ENCODE peak calls at places on chromosomes 3 and 15, in seven cellular contexts. S, T, Z, H, G, W and M are unnamed samples.
A peak's percentile ranks its signal among the peaks of the same experiment; 100 is the strongest.

GRCh38 chr3:45552773-45553371 is 41.7 kb upstream of the LIMD1 start:
- DNase-seq in H (no peak), G (no peak), T (no peak), S (no peak), Z (no peak), W (no peak), M (no peak)

GRCh38 chr15:96477227-96477626 is 146.7 kb downstream of the NR2F2 start:
- DNase-seq in G (no peak), Z (no peak), H (no peak), T (no peak), W (no peak), S (no peak), M (no peak)

GRCh38 chr15:67941643-67942315 is 101.9 kb upstream of the RNU6-1 start:
- DNase-seq in H (peak; percentile 70), S (no peak), T (no peak), Z (no peak), G (no peak), W (no peak), M (no peak)

GRCh38 chr3:45112939-45113338 is 33.2 kb downstream of the CDCP1 start:
- DNase-seq in S (no peak), W (no peak), G (peak; percentile 78), T (no peak), H (no peak), Z (peak; percentile 3), M (no peak)

GRCh38 chr3:50472958-50473357 is 30.5 kb downstream of the CACNA2D2 start:
- DNase-seq in H (no peak), W (no peak), T (no peak), S (no peak), G (no peak), Z (no peak), M (no peak)

GRCh38 chr15:71790081-71790480 is 20.3 kb upstream of the NR2E3 start:
- DNase-seq in H (peak; percentile 78), W (no peak), T (no peak), Z (no peak), G (no peak), S (peak; percentile 48), M (no peak)

GRCh38 chr3:148315756-148316155 is 381.9 kb upstream of the AGTR1 start:
- DNase-seq in T (no peak), G (no peak), W (no peak), Z (no peak), S (peak; percentile 2), H (no peak), M (no peak)

GRCh38 chr3:170117134-170117533 is 64.4 kb downstream of the PHC3 start:
- DNase-seq in H (peak; percentile 16), Z (no peak), G (no peak), T (no peak), S (peak; percentile 14), W (no peak), M (no peak)

GRCh38 chr15:80967451-80967850 is 22.2 kb downstream of the MESD start:
- DNase-seq in G (no peak), S (peak; percentile 24), Z (no peak), H (no peak), T (no peak), W (no peak), M (no peak)

GRCh38 chr3:87900061-87900460 is 158.7 kb downstream of the CGGBP1 start:
- DNase-seq in T (no peak), Z (no peak), S (no peak), G (no peak), H (no peak), W (no peak), M (no peak)

GRCh38 chr3:13067778-13068177 is 5.5 kb downstream of the IQSEC1 start:
- DNase-seq in H (no peak), T (no peak), S (no peak), G (no peak), W (no peak), Z (no peak), M (no peak)

GRCh38 chr3:29533992-29534391 is 253.1 kb downstream of the RBMS3 start:
- DNase-seq in W (no peak), Z (no peak), T (no peak), G (no peak), S (no peak), H (no peak), M (no peak)

GRCh38 chr3:16888785-16889607 is 4.2 kb downstream of the PLCL2 start:
- DNase-seq in G (no peak), S (no peak), Z (no peak), W (no peak), H (no peak), T (no peak), M (no peak)

GRCh38 chr15:27767918-27768640 is 331.0 kb downstream of the OCA2 start:
- DNase-seq in S (no peak), T (no peak), G (no peak), Z (no peak), H (no peak), W (no peak), M (no peak)

GRCh38 chr3:168162172-168162571 is 66.4 kb upstream of the GOLIM4 start:
- DNase-seq in S (no peak), W (no peak), Z (no peak), H (peak; percentile 3), G (no peak), T (no peak), M (no peak)

GRCh38 chr3:23479615-23480323 is 276.6 kb downstream of the UBE2E2 start:
- DNase-seq in T (no peak), Z (no peak), G (no peak), H (no peak), S (no peak), W (no peak), M (no peak)

GRCh38 chr3:13420051-13420816 is at the start of gene NUP210:
- DNase-seq in G (no peak), Z (peak; percentile 35), W (peak; percentile 59), H (no peak), T (peak; percentile 48), S (no peak), M (no peak)

GRCh38 chr3:122312826-122313225 is 12.2 kb upstream of the CSTA start:
- DNase-seq in T (no peak), H (peak; percentile 53), Z (peak; percentile 24), W (no peak), S (no peak), G (no peak), M (no peak)

GRCh38 chr3:45095916-45096526 is 50.2 kb downstream of the CDCP1 start:
- DNase-seq in W (no peak), H (no peak), G (no peak), T (no peak), Z (peak; percentile 31), S (no peak), M (no peak)

GRCh38 chr15:56893349-56893678 is 25.1 kb upstream of the TCF12 start:
- DNase-seq in H (no peak), G (no peak), Z (no peak), T (no peak), S (no peak), W (no peak), M (no peak)

GRCh38 chr15:56891852-56892251 is 26.6 kb upstream of the TCF12 start:
- DNase-seq in S (no peak), G (no peak), T (no peak), W (no peak), H (no peak), Z (no peak), M (no peak)

GRCh38 chr15:56890038-56890437 is 28.4 kb upstream of the TCF12 start:
- DNase-seq in Z (no peak), H (no peak), W (no peak), S (no peak), T (no peak), G (no peak), M (no peak)

GRCh38 chr15:56892651-56893348 is 25.6 kb upstream of the TCF12 start:
- DNase-seq in G (no peak), S (no peak), W (no peak), H (no peak), Z (no peak), T (no peak), M (no peak)

GRCh38 chr15:56894601-56895000 is 23.8 kb upstream of the TCF12 start:
- DNase-seq in S (no peak), Z (no peak), G (no peak), T (no peak), W (no peak), H (no peak), M (no peak)
- TF ChIP-seq CTCF in S (no peak), Z (no peak), G (no peak), T (no peak), W (no peak), H (no peak), M (no peak)

DNA sequence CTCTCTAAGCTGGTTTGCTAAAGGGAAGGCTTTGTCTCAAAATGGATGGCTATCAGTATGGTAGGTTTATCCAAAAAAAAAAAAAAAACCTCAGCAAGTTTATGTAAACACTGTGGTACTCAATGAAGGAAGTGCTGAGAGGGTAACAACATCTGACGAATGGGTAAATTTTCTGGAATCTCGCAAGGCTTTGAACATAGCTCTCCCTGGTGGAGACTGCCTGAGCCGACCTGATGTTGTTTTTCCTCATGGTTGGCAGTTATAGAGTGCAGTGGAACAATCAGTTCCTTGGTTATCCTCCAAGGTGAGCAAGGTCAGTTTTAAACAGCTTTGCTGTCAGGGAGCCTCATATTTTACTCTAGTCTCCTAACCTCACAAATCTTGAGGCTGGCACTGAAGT is 94.6 kb downstream of the ZPLD1 start:
- DNase-seq in T (no peak), S (no peak), W (no peak), H (peak; percentile 15), Z (no peak), G (peak; percentile 22), M (no peak)
- TF ChIP-seq CTCF in T (peak; percentile 53), S (peak; percentile 50), W (peak; percentile 42), H (peak; percentile 57), Z (no peak), G (peak; percentile 31), M (no peak)

GRCh38 chr3:20458994-20459736 is 273.2 kb upstream of the SGO1 start:
- DNase-seq in Z (no peak), H (no peak), W (no peak), S (no peak), G (no peak), T (no peak), M (no peak)

GRCh38 chr3:20462723-20463122 is 276.7 kb upstream of the SGO1 start:
- DNase-seq in S (no peak), G (no peak), H (no peak), Z (no peak), T (no peak), W (no peak), M (no peak)

DNA sequence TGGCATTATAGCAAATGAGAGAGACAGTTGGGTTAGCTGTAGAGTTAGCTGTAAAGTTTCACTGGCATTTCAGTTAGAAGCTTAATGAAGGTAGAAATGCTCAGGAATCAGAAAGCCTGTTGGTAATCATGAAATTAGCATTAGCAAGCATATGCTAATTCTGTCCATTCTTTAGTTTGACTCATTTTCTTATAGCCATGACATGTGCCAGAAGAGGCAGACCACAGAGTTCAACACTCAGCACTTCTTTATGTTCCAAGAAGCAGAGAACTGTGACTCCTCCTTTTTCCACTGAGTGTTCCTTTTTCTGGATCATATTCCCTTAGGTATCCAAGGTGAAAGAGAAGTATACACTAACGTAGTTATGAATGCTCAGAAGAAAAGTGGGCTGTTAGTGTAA is 276.2 kb upstream of the SGO1 start:
- DNase-seq in Z (no peak), S (no peak), W (no peak), T (no peak), G (no peak), H (no peak), M (no peak)
- TF ChIP-seq CTCF in Z (no peak), S (no peak), W (no peak), T (no peak), G (no peak), H (no peak), M (no peak)

DNA sequence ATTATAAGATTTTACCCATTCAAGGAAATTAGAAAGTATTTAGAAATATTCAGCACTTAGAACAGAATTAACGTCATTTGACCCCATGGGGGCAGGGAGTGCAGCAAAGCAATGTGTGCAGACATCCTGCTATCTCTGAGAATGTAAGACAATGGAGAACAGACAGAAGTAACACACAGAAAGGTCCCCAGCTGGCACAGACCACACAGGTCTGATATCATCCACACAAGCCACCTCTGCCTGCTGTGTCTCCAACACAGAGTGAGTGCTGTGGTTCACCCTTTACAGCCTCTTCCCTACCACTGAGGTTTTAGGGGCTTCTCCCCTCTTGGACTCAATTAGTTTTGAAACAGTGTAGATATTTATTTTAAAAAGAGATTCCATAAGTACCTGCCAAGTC is 16.1 kb downstream of the TXNRD3 start:
- DNase-seq in H (no peak), G (no peak), S (no peak), Z (no peak), W (no peak), T (no peak), M (no peak)
- TF ChIP-seq CTCF in H (no peak), G (no peak), S (no peak), Z (no peak), W (no peak), T (no peak), M (no peak)